ENCODE peak calls at places on chromosomes 2 and 18, in five cellular contexts. K is GM19239; G is cardiac muscle cell; H is ascending aorta; N is stimulated activated naive CD8-positive, alpha-beta T cell treated with anti-CD3 and anti-CD28 coated beads, Interleukin-15, Interleukin-2, amounts not matched to agents 100 U/mL and 50 U/mL, for 24 hours. S is an unnamed sample.
A peak's percentile ranks its signal among the peaks of the same experiment; 100 is the strongest.

GRCh38 chr2:74267068-74267467 is 68.7 kb downstream of the MTHFD2 start:
- DNase-seq in H (no peak), G (peak; percentile 31), K (no peak), N (peak; percentile 41), S (no peak)

GRCh38 chr2:233448220-233448559 is 93.9 kb downstream of the DGKD start:
- DNase-seq in H (no peak), K (no peak), G (peak; percentile 10), N (no peak), S (peak; percentile 54)

GRCh38 chr2:54597153-54597827 is 126.2 kb upstream of the EML6 start:
- DNase-seq in N (peak; percentile 51), H (no peak), G (no peak), K (no peak), S (no peak)

GRCh38 chr2:204249437-204249836 is 295.8 kb upstream of the PARD3B start:
- DNase-seq in K (no peak), G (no peak), N (no peak), H (no peak), S (no peak)

GRCh38 chr2:172375247-172375646 is 52.1 kb upstream of the ITGA6 start:
- DNase-seq in G (no peak), H (no peak), N (no peak), K (no peak), S (no peak)

GRCh38 chr2:48250943-48251342 is 279.0 kb upstream of the STON1 start:
- DNase-seq in K (no peak), N (no peak), G (no peak), H (no peak), S (no peak)

GRCh38 chr18:77062518-77063003 is 70.0 kb downstream of the MBP start:
- DNase-seq in H (no peak), N (peak; percentile 46), K (peak; percentile 50), G (no peak), S (no peak)

GRCh38 chr2:213104089-213104902 is 47.1 kb downstream of the IKZF2 start:
- DNase-seq in N (no peak), H (no peak), K (no peak), G (peak; percentile 59), S (no peak)

GRCh38 chr2:40434638-40435296 is 17.1 kb downstream of the SLC8A1 start:
- DNase-seq in H (no peak), G (no peak), K (no peak), N (no peak), S (no peak)

GRCh38 chr2:155665704-155666103 is 666.8 kb downstream of the NR4A2 start:
- DNase-seq in K (no peak), H (no peak), G (peak; percentile 8), N (no peak), S (no peak)

GRCh38 chr18:69885381-69885780 is 62.3 kb downstream of the CD226 start:
- DNase-seq in G (no peak), K (no peak), H (no peak), N (no peak), S (no peak)

GRCh38 chr2:207041753-207042152 is 102.4 kb downstream of the CPO start:
- DNase-seq in N (no peak), G (no peak), H (no peak), K (no peak), S (no peak)